ENCODE peak calls at places on chromosomes 3 and 15, in seven cellular contexts. U, L, M, W, O, K and S are unnamed samples.

GRCh38 chr3:12188681-12189287 is 30.1 kb upstream of the TIMP4 start:
- DNase-seq in U (no peak), L (no peak), M (no peak), W (no peak), O (no peak), K (no peak), S (no peak)

GRCh38 chr15:48644498-48644826 is 1.0 kb downstream of the FBN1 start:
- DNase-seq in U (peak), L (no peak), M (no peak), W (no peak), O (no peak), K (no peak), S (peak)

GRCh38 chr3:50150863-50151686 is 4.0 kb upstream of the SEMA3F start:
- DNase-seq in U (no peak), L (no peak), M (no peak), W (peak), O (no peak), K (peak), S (no peak)

GRCh38 chr3:120344349-120344748 is 4.8 kb downstream of the LRRC58 start:
- DNase-seq in U (no peak), L (no peak), M (no peak), W (no peak), O (no peak), K (no peak), S (no peak)

GRCh38 chr3:2354702-2355101 is 256.0 kb downstream of the CNTN4 start:
- DNase-seq in U (no peak), L (no peak), M (no peak), W (no peak), O (no peak), K (peak), S (no peak)

GRCh38 chr15:92449476-92449875 is 55.8 kb downstream of the ST8SIA2 start:
- DNase-seq in U (no peak), L (no peak), M (no peak), W (no peak), O (no peak), K (no peak), S (no peak)

GRCh38 chr3:34005886-34006285 is 207.5 kb downstream of the PDCD6IP start:
- DNase-seq in U (no peak), L (no peak), M (no peak), W (no peak), O (no peak), K (no peak), S (no peak)

GRCh38 chr15:32721594-32721993 is 3.8 kb downstream of the GREM1 start:
- DNase-seq in U (no peak), L (no peak), M (no peak), W (no peak), O (no peak), K (no peak), S (no peak)

GRCh38 chr15:72604794-72605193 is 49.7 kb upstream of the GOLGA6B start:
- DNase-seq in U (no peak), L (no peak), M (no peak), W (no peak), O (peak), K (peak), S (no peak)

GRCh38 chr3:139448104-139448503 is 28.2 kb downstream of the RBP2 start:
- DNase-seq in U (no peak), L (no peak), M (no peak), W (no peak), O (no peak), K (no peak), S (peak)

GRCh38 chr3:4680881-4681300 is 187.7 kb downstream of the ITPR1 start:
- DNase-seq in U (no peak), L (no peak), M (no peak), W (no peak), O (no peak), K (no peak), S (no peak)

GRCh38 chr3:47452460-47453215 is 23.1 kb downstream of the SCAP start:
- DNase-seq in U (peak), L (no peak), M (no peak), W (no peak), O (no peak), K (no peak), S (no peak)

GRCh38 chr15:71250936-71251468 is 135.7 kb downstream of the THSD4 start:
- DNase-seq in U (no peak), L (no peak), M (no peak), W (no peak), O (no peak), K (no peak), S (no peak)

GRCh38 chr3:195744437-195744836 is 23.7 kb downstream of the MUC20 start:
- DNase-seq in U (no peak), L (no peak), M (no peak), W (no peak), O (no peak), K (no peak), S (no peak)
- H3K27ac ChIP-seq in U (no peak), L (no peak), M (no peak), W (no peak), O (no peak), K (no peak), S (no peak)

GRCh38 chr3:131619821-131620220 is 117.0 kb upstream of the MRPL3 start:
- DNase-seq in U (no peak), L (no peak), M (no peak), W (no peak), O (no peak), K (no peak), S (no peak)

GRCh38 chr3:131612745-131613144 is 110.0 kb upstream of the MRPL3 start:
- DNase-seq in U (no peak), L (no peak), M (no peak), W (no peak), O (no peak), K (no peak), S (no peak)

GRCh38 chr3:131620977-131621376 is 118.2 kb upstream of the MRPL3 start:
- DNase-seq in U (no peak), L (no peak), M (no peak), W (no peak), O (no peak), K (no peak), S (no peak)

DNA sequence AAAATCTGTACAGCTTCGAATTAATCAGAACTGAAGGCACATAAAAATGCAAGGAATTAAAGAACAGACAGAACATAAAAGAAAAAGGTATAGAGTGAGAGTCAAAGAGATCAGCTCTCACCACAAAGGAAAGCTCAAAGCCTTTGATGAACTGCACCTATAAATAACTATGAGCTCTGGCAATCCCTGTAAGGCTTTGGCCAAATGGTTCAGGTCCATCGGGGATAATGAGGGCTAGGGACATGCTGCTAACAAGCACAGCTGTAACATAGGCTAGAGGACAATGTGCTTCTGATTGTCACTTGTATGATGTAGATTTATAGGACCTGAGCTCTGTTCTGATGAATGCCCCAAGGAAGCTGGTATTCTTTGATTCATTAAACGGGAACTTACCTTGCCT is 113.9 kb upstream of the MRPL3 start:
- DNase-seq in U (no peak), L (no peak), M (no peak), W (no peak), O (no peak), K (no peak), S (no peak)
- H3K27ac ChIP-seq in U (no peak), L (no peak), M (no peak), W (no peak), O (no peak), K (no peak), S (no peak)

GRCh38 chr3:58084788-58085543 is 76.7 kb downstream of the FLNB start:
- DNase-seq in U (no peak), L (no peak), M (no peak), W (no peak), O (no peak), K (no peak), S (no peak)
- H3K27ac ChIP-seq in U (no peak), L (no peak), M (no peak), W (peak), O (no peak), K (no peak), S (no peak)

DNA sequence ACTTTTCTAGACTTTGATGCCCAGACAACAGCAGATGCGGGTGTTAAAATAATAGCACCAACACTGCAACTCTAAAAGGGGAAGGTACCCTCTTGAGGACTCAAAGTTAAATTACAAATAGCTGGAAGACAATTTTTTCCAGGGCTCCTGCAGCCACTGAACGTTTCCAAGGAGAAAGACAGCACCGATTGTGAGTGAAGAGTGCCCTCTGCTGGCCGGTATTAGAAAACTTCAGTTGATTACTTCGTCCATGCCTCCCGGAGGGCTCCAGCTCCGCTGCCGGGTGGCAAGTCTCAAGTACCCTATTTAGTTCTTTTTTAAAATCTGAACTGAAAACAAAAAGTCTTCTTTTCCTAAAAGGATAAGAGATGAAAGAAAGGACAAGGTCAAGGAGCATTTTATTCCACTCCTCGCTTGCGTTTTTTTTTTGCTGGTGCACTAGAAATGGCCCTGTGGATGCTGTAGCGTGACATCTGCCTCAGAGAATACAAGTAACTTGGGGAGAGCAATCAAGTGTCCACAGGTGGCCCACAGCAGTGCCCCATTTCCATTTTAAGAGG is 71.5 kb upstream of the SPATA12 start:
- DNase-seq in U (peak), L (peak), M (peak), W (peak), O (peak), K (peak), S (peak)
- H3K27ac ChIP-seq in U (no peak), L (no peak), M (no peak), W (no peak), O (no peak), K (no peak), S (no peak)

GRCh38 chr3:14363379-14363778 is 39.0 kb upstream of the SLC6A6 start:
- DNase-seq in U (no peak), L (no peak), M (no peak), W (no peak), O (no peak), K (no peak), S (no peak)

GRCh38 chr3:14359348-14359747 is 43.1 kb upstream of the SLC6A6 start:
- DNase-seq in U (no peak), L (no peak), M (no peak), W (no peak), O (no peak), K (no peak), S (no peak)

GRCh38 chr3:14362890-14363289 is 39.5 kb upstream of the SLC6A6 start:
- DNase-seq in U (no peak), L (no peak), M (no peak), W (no peak), O (no peak), K (no peak), S (no peak)

GRCh38 chr3:14360123-14360881 is 42.1 kb upstream of the SLC6A6 start:
- DNase-seq in U (no peak), L (no peak), M (no peak), W (no peak), O (no peak), K (no peak), S (no peak)

DNA sequence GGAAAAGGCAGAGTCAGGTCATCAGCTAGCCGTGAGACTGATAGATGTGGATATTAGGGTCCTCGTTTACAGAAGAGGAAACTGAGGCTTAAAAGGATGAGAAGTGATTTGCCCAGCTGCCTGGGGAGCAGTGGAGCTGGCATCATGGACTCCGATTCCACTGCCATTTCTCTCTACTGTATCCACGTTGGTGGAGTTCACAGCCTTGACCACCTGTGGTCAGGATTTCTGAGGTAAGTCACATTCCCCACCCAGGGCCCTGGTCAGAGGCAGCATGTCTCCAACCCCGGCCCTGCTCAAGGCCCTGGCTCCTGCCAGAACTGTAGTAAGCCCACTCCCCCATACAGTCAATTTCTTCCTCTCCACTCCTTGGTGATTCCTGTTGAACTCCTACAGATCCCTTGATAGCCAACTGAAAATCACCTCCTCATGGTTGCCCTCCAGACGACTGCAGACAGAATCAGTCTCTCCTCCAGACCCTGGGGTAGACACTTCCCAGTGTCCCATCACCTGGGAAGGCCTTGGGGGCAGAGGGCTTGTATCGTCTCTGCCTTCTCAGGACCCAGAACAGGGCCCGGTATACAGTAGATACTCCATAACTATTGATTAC is 41.2 kb upstream of the SLC6A6 start:
- DNase-seq in U (no peak), L (no peak), M (no peak), W (no peak), O (no peak), K (no peak), S (no peak)
- H3K27ac ChIP-seq in U (no peak), L (no peak), M (no peak), W (no peak), O (no peak), K (no peak), S (no peak)

GRCh38 chr3:16112910-16113504 is 61.5 kb upstream of the GALNT15 start:
- DNase-seq in U (peak), L (no peak), M (no peak), W (no peak), O (no peak), K (no peak), S (no peak)

GRCh38 chr3:16109929-16110328 is 64.6 kb upstream of the GALNT15 start:
- DNase-seq in U (peak), L (no peak), M (no peak), W (no peak), O (no peak), K (no peak), S (no peak)

GRCh38 chr3:16114381-16114916 is 60.0 kb upstream of the GALNT15 start:
- DNase-seq in U (no peak), L (no peak), M (no peak), W (no peak), O (no peak), K (no peak), S (no peak)

GRCh38 chr3:16114930-16115329 is 59.5 kb upstream of the GALNT15 start:
- DNase-seq in U (peak), L (no peak), M (no peak), W (no peak), O (no peak), K (no peak), S (no peak)

DNA sequence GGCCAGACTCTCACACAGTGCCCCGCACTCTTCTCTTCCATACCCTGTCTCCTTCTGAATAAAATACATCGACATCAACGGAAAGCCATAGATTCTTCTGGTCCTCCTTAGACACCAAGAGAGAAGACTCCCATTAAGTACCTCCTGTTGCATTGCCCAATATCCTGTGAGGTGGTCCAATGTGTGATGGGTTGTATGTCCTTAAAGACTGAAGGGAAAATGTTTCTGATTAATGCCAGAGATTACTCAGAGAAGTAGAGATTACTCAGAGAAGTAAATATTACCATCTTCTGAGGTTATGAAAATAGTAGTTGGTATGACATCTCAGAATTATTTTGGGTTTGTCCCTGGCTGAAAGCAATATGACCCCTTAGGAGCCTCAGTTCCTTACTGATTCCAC is 60.8 kb upstream of the GALNT15 start:
- DNase-seq in U (no peak), L (no peak), M (no peak), W (no peak), O (no peak), K (no peak), S (no peak)
- H3K27ac ChIP-seq in U (no peak), L (no peak), M (no peak), W (peak), O (no peak), K (no peak), S (no peak)

DNA sequence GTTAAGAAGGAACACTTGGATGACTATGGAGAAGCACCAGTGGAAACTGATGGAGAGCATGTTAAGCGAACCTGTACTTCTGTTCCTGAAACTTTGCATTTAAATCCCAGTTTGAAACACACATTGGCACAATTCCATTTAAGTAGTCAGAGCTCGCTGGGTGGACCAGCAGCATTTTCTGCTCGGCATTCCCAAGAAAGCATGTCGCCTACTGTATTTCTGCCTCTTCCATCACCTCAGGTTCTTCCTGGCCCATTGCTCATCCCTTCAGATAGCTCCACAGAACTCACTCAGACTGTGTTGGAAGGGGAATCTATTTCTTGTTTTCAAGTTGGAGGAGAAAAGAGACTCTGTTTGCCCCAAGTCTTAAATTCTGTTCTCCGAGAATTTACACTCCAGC is 3.0 kb downstream of the SKIL start:
- DNase-seq in U (no peak), L (no peak), M (no peak), W (no peak), O (no peak), K (no peak), S (no peak)
- H3K27ac ChIP-seq in U (no peak), L (no peak), M (no peak), W (no peak), O (no peak), K (peak), S (no peak)

GRCh38 chr15:68608844-68609232 is 30.0 kb downstream of the CORO2B start:
- DNase-seq in U (no peak), L (no peak), M (no peak), W (no peak), O (no peak), K (no peak), S (no peak)
- H3K27ac ChIP-seq in U (peak), L (no peak), M (no peak), W (peak), O (no peak), K (no peak), S (peak)

GRCh38 chr3:169871129-169871886 is 1.6 kb upstream of the LRRC31 start:
- DNase-seq in U (no peak), L (no peak), M (no peak), W (peak), O (no peak), K (no peak), S (no peak)

GRCh38 chr3:169865176-169865800 is 4.4 kb downstream of the LRRC31 start:
- DNase-seq in U (no peak), L (no peak), M (no peak), W (no peak), O (no peak), K (no peak), S (no peak)

GRCh38 chr3:169868369-169868768 is 1.4 kb downstream of the LRRC31 start:
- DNase-seq in U (no peak), L (no peak), M (no peak), W (no peak), O (no peak), K (no peak), S (no peak)

GRCh38 chr3:169867584-169868211 is 2.0 kb downstream of the LRRC31 start:
- DNase-seq in U (no peak), L (no peak), M (no peak), W (no peak), O (no peak), K (no peak), S (no peak)

DNA sequence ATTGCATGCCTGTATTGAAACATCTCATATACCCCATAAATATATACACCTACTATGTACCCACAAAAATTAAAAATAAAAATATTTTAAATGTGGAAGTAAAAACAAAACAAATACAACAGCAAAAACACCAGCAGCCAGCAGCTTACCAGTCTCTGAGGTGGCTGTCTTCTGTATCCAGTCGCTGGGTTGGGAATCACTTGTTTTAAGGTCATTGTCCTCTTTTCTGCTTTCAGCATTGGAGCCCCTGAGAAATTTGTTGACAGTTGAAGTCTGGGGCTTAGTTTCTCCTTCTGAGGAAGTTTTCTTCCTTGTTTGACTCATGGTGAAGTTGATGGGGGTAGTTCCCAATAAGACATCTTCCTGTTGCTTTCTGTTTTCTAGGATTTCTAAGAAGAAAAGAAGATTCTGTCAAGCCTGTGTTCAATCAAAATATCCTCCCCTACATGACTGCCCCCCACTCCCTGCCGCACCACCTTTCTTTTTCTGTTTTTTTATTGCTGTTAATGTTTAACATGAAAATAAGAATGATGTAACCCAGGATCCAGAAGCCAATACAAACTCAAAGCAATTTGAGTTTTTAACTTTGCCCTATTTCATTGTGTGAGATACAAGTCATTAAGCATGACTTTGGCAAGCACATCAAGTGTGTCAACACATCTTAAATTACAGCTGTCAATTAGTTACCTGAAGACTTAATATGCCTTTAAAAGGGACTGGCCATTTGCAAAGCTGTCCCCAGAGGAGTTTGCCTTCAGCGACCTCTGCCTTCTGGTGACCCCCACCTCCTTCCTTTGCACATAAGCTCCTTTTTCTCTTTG is at the start of gene LRRC31:
- DNase-seq in U (no peak), L (no peak), M (no peak), W (no peak), O (no peak), K (no peak), S (no peak)
- H3K27ac ChIP-seq in U (no peak), L (no peak), M (no peak), W (no peak), O (no peak), K (no peak), S (no peak)